ENCODE peak calls at places on chromosomes 12 and 14, in six cellular contexts. One of them, this sample, is unnamed.

GRCh38 chr12:71865166-71865713 is 25.7 kb downstream of the TBC1D15 start:
- DNase-seq in neural progenitor cell: no peak
- DNase-seq in hepatocyte: no peak
- DNase-seq in MM.1S: no peak
- DNase-seq in PC-3: peak; percentile 27
- DNase-seq in HCT116: no peak
- DNase-seq in this sample: peak; percentile 99

GRCh38 chr12:3308063-3308462 is 182.9 kb upstream of the PRMT8 start:
- DNase-seq in hepatocyte: no peak
- DNase-seq in MM.1S: no peak
- DNase-seq in PC-3: no peak
- DNase-seq in neural progenitor cell: no peak
- DNase-seq in HCT116: no peak
- DNase-seq in this sample: no peak

GRCh38 chr12:21483531-21483930 is 17.9 kb downstream of the RECQL start:
- DNase-seq in hepatocyte: no peak
- DNase-seq in HCT116: no peak
- DNase-seq in PC-3: no peak
- DNase-seq in neural progenitor cell: no peak
- DNase-seq in MM.1S: peak; percentile 80
- DNase-seq in this sample: no peak

GRCh38 chr14:63220526-63220925 is 16.3 kb downstream of the RHOJ start:
- DNase-seq in hepatocyte: no peak
- DNase-seq in PC-3: no peak
- DNase-seq in HCT116: no peak
- DNase-seq in neural progenitor cell: no peak
- DNase-seq in MM.1S: no peak
- DNase-seq in this sample: no peak

GRCh38 chr12:110591508-110592051 is 8.5 kb upstream of the PPTC7 start:
- DNase-seq in PC-3: no peak
- DNase-seq in neural progenitor cell: no peak
- DNase-seq in MM.1S: no peak
- DNase-seq in HCT116: no peak
- DNase-seq in hepatocyte: peak; percentile 14
- DNase-seq in this sample: no peak

GRCh38 chr14:76268013-76268376 is 107.9 kb upstream of the ESRRB start:
- DNase-seq in PC-3: no peak
- DNase-seq in hepatocyte: no peak
- DNase-seq in MM.1S: no peak
- DNase-seq in neural progenitor cell: no peak
- DNase-seq in HCT116: no peak
- DNase-seq in this sample: peak; percentile 13

GRCh38 chr12:120939523-120939922 is 35.4 kb upstream of the SPPL3 start:
- DNase-seq in MM.1S: no peak
- DNase-seq in PC-3: no peak
- DNase-seq in HCT116: no peak
- DNase-seq in hepatocyte: no peak
- DNase-seq in neural progenitor cell: no peak
- DNase-seq in this sample: no peak

GRCh38 chr14:27739657-27740156 is 1026.9 kb upstream of the FOXG1 start:
- DNase-seq in hepatocyte: no peak
- DNase-seq in MM.1S: no peak
- DNase-seq in PC-3: no peak
- DNase-seq in HCT116: no peak
- DNase-seq in neural progenitor cell: no peak
- DNase-seq in this sample: no peak

GRCh38 chr14:77590845-77591506 is 25.5 kb downstream of the SPTLC2 start:
- DNase-seq in neural progenitor cell: no peak
- DNase-seq in HCT116: no peak
- DNase-seq in MM.1S: no peak
- DNase-seq in hepatocyte: no peak
- DNase-seq in PC-3: peak; percentile 82
- DNase-seq in this sample: no peak

GRCh38 chr12:108884116-108885012 is 4.5 kb downstream of the DAO start:
- DNase-seq in neural progenitor cell: peak; percentile 44
- DNase-seq in MM.1S: peak; percentile 56
- DNase-seq in PC-3: peak; percentile 76
- DNase-seq in hepatocyte: peak; percentile 38
- DNase-seq in HCT116: peak; percentile 39
- DNase-seq in this sample: peak; percentile 37

GRCh38 chr12:128920468-128920867 is 67.2 kb downstream of the GLT1D1 start:
- DNase-seq in PC-3: peak; percentile 50
- DNase-seq in MM.1S: no peak
- DNase-seq in neural progenitor cell: no peak
- DNase-seq in HCT116: no peak
- DNase-seq in hepatocyte: peak; percentile 54
- DNase-seq in this sample: peak; percentile 58

GRCh38 chr12:48201091-48201490 is 2.0 kb downstream of the OR10AD1 start:
- DNase-seq in MM.1S: no peak
- DNase-seq in PC-3: no peak
- DNase-seq in hepatocyte: no peak
- DNase-seq in HCT116: no peak
- DNase-seq in neural progenitor cell: no peak
- DNase-seq in this sample: no peak

GRCh38 chr12:117968826-117969659 is at the start of gene KSR2:
- DNase-seq in hepatocyte: peak; percentile 91
- DNase-seq in PC-3: peak; percentile 92
- DNase-seq in HCT116: peak; percentile 81
- DNase-seq in MM.1S: peak; percentile 83
- DNase-seq in neural progenitor cell: peak; percentile 94
- DNase-seq in this sample: peak; percentile 60

GRCh38 chr12:49843411-49843810 is 505 bp upstream of the BCDIN3D start:
- DNase-seq in MM.1S: no peak
- DNase-seq in neural progenitor cell: no peak
- DNase-seq in PC-3: no peak
- DNase-seq in hepatocyte: no peak
- DNase-seq in HCT116: no peak
- DNase-seq in this sample: no peak

GRCh38 chr14:101365329-101366158 is 195.8 kb upstream of the DIO3 start:
- DNase-seq in HCT116: no peak
- DNase-seq in MM.1S: no peak
- DNase-seq in neural progenitor cell: peak; percentile 89
- DNase-seq in hepatocyte: no peak
- DNase-seq in PC-3: no peak
- DNase-seq in this sample: no peak

GRCh38 chr12:75545636-75546035 is 34.2 kb upstream of the KRR1 start:
- DNase-seq in HCT116: no peak
- DNase-seq in neural progenitor cell: no peak
- DNase-seq in hepatocyte: no peak
- DNase-seq in MM.1S: no peak
- DNase-seq in PC-3: no peak
- DNase-seq in this sample: no peak

GRCh38 chr12:27781680-27782079 is 1.6 kb upstream of the MANSC4 start:
- DNase-seq in hepatocyte: no peak
- DNase-seq in PC-3: no peak
- DNase-seq in HCT116: no peak
- DNase-seq in neural progenitor cell: no peak
- DNase-seq in MM.1S: no peak
- DNase-seq in this sample: no peak

GRCh38 chr12:22538336-22538735 is 6.0 kb downstream of the C2CD5 start:
- DNase-seq in neural progenitor cell: no peak
- DNase-seq in HCT116: no peak
- DNase-seq in MM.1S: no peak
- DNase-seq in PC-3: peak; percentile 14
- DNase-seq in hepatocyte: no peak
- DNase-seq in this sample: no peak

DNA sequence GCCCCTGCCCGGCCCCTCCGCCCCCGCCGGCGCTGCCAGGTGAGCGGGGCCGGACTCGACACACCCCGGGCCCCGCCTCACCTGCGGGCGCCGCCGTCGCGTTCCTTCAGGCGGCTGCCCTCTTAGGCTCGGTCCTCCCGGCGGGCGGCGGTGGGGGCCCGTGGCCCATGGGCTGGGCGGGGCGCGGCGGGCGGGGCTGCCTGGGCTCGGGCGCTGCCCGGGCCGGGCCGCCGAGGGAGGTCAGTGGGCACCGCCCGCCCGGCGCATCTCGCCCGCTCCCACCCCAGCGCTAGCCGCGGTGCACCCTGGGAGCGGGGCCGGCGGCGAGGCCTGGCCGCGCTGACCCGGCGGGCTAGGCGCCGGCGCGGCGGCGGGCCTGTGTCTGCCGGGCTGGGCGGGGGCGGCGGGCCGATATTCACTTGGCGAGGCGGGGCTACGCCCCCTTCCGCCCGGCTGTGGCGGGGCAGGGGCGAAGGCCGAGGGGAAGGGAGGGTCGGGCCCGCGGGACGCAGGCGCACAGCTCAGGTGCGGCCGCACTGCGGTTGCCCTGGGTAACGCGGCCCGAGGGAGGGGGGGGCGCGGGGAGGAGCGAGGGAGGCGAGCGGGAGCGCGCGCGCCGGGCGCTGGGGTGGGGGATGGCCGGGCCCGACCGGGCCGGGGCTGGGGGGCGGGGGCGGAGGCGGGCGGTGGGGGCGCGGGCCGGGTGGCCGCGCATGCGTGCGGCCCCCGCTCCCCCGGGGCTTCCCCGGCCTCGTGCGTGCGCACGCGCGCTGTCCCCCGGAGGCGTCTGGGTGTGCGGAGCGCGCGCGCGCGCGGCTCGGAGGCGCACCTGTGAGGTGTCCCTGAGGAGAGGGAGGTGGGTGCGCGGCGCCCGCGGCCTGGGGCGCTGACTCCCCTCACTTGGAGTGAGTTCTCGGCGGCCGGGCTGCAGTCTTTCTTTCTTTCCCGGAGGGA is at the start of the genes CCDC92 and ZNF664:
- DNase-seq in MM.1S: peak; percentile 85
- DNase-seq in HCT116: peak; percentile 83
- DNase-seq in hepatocyte: peak; percentile 98
- DNase-seq in neural progenitor cell: peak; percentile 99
- DNase-seq in PC-3: peak; percentile 96
- DNase-seq in this sample: peak; percentile 93
- TF ChIP-seq EZH2phosphoT487 in MM.1S: no peak
- TF ChIP-seq EZH2phosphoT487 in HCT116: no peak
- TF ChIP-seq EZH2phosphoT487 in hepatocyte: no peak
- TF ChIP-seq EZH2phosphoT487 in neural progenitor cell: no peak
- TF ChIP-seq EZH2phosphoT487 in PC-3: no peak
- TF ChIP-seq EZH2phosphoT487 in this sample: no peak

DNA sequence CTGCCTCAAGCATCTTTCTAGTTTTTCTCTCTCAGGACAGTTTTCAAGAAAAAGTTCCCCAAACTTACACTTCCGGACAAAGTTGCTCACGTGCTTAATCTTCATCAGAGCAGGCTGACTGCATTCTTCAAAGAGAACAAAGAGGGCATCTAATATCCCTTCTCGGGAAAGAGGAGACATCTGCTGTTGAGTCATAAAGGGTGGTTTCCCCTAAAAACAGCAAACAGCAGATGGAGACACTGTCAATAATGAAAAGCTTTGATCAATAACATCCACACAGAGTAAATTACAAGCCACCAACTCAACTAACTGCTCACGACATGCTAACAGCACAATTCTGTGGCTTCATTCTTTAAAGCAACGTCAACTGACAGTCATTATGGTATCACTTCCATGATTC is 8.1 kb downstream of the CIT start:
- DNase-seq in neural progenitor cell: no peak
- DNase-seq in HCT116: no peak
- DNase-seq in MM.1S: no peak
- DNase-seq in hepatocyte: no peak
- DNase-seq in PC-3: no peak
- DNase-seq in this sample: peak; percentile 68
- H2AFZ ChIP-seq in neural progenitor cell: no peak overlapping the region
- H2AFZ ChIP-seq in HCT116: no peak overlapping the region
- H2AFZ ChIP-seq in MM.1S: no peak overlapping the region
- H2AFZ ChIP-seq in hepatocyte: no peak overlapping the region
- H2AFZ ChIP-seq in PC-3: peak overlapping the region; percentile 52
- H2AFZ ChIP-seq in this sample: peak overlapping the region; percentile 92

GRCh38 chr12:63880742-63881141 is 36.2 kb downstream of the SRGAP1 start:
- DNase-seq in HCT116: no peak
- DNase-seq in hepatocyte: no peak
- DNase-seq in MM.1S: no peak
- DNase-seq in PC-3: no peak
- DNase-seq in neural progenitor cell: no peak
- DNase-seq in this sample: no peak

GRCh38 chr12:63876980-63877379 is 32.5 kb downstream of the SRGAP1 start:
- DNase-seq in PC-3: no peak
- DNase-seq in MM.1S: no peak
- DNase-seq in hepatocyte: no peak
- DNase-seq in HCT116: no peak
- DNase-seq in neural progenitor cell: no peak
- DNase-seq in this sample: no peak

GRCh38 chr12:63877693-63878092 is 33.2 kb downstream of the SRGAP1 start:
- DNase-seq in HCT116: no peak
- DNase-seq in hepatocyte: no peak
- DNase-seq in MM.1S: no peak
- DNase-seq in neural progenitor cell: no peak
- DNase-seq in PC-3: no peak
- DNase-seq in this sample: no peak

GRCh38 chr12:63885401-63885800 is 40.9 kb downstream of the SRGAP1 start:
- DNase-seq in neural progenitor cell: no peak
- DNase-seq in HCT116: no peak
- DNase-seq in hepatocyte: no peak
- DNase-seq in MM.1S: no peak
- DNase-seq in PC-3: no peak
- DNase-seq in this sample: no peak

DNA sequence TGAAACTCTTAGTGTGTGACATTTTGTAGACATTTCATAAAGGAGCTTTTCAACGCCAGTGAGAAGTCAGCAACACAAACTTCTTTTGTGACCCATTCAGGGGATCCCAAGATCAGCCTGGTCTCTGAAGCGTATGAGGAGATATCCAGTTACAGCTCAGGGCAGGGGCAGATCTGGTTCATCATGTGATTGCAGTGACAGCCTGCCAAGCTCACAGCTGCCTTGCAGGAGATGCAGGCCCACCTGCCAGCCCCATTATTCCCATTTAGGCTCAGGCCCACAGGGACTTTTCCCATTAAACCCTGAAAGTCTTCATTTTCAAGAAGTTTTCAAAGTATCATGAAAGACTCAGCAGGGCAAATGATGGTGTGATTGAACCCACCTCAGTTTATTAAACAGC is 38.3 kb downstream of the SRGAP1 start:
- DNase-seq in HCT116: no peak
- DNase-seq in PC-3: no peak
- DNase-seq in hepatocyte: no peak
- DNase-seq in MM.1S: no peak
- DNase-seq in neural progenitor cell: peak; percentile 84
- DNase-seq in this sample: no peak
- TF ChIP-seq EZH2phosphoT487 in HCT116: no peak
- TF ChIP-seq EZH2phosphoT487 in PC-3: no peak
- TF ChIP-seq EZH2phosphoT487 in hepatocyte: no peak
- TF ChIP-seq EZH2phosphoT487 in MM.1S: no peak
- TF ChIP-seq EZH2phosphoT487 in neural progenitor cell: no peak
- TF ChIP-seq EZH2phosphoT487 in this sample: no peak

DNA sequence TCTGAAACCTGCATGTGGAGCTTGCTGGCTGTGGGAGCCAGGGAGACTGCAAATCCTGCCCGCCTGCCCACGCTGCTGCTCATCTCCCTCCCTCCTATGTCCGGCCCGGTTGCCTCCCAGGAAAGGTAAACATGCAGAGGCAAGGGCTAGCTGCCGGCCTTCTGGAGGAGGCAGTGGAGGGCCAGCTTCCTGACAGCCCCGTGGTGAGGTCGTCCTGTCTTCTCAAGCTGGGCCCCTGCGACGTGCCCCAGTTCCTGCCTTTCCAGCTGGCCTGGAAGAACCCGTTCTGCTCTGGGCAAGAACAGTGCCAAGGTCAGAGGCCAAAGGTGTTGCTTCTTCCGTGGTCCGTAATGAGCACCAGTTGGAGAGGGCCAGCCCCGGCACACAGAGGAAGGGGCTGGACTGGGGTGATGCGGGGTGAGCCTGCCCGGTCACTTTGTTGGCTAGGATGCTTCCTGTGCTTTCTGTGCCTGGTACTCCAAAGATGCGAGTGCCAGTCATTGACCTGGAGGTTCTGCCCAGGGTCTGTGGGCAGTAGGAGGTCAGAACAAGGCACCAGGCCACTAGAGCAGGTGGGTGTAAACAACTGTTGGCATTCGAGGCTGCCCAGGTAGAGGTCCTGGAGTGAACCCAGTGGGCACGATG is 25.3 kb downstream of the TPCN1 start:
- DNase-seq in hepatocyte: peak; percentile 75
- DNase-seq in MM.1S: no peak
- DNase-seq in neural progenitor cell: no peak
- DNase-seq in PC-3: peak; percentile 59
- DNase-seq in HCT116: no peak
- DNase-seq in this sample: no peak
- H2AFZ ChIP-seq in hepatocyte: no peak overlapping the region
- H2AFZ ChIP-seq in MM.1S: no peak overlapping the region
- H2AFZ ChIP-seq in neural progenitor cell: no peak overlapping the region
- H2AFZ ChIP-seq in PC-3: no peak overlapping the region
- H2AFZ ChIP-seq in HCT116: no peak overlapping the region
- H2AFZ ChIP-seq in this sample: no peak overlapping the region

This sample was measured in GM23248.